ENCODE peak calls at places on chromosomes 7 and 10, in nine cellular contexts. One of them, this sample, is unnamed.

GRCh38 chr10:106498675-106499074 is 665.8 kb downstream of the SORCS1 start:
- DNase-seq in left ventricle myocardium superior: no peak
- DNase-seq in ELR: no peak
- DNase-seq in stimulated activated CD4-positive, alpha-beta T cell treated with anti-CD3 and anti-CD28 coated beads, Interleukin-1b, Interleukin-23, amount 100 ng/mL, for 4 hours: no peak
- DNase-seq in activated CD4-positive, CD25-positive, alpha-beta regulatory T cell: no peak
- DNase-seq in activated naive CD4-positive, alpha-beta T cell: no peak
- DNase-seq in Panc1: no peak
- DNase-seq in NCI-H1105 treated with DMSO at 0.1 percent for 48 hours: no peak
- DNase-seq in psoas muscle: no peak
- DNase-seq in this sample: no peak

GRCh38 chr10:71880425-71881306 is 29.6 kb upstream of the PSAP start:
- DNase-seq in Panc1: no peak
- DNase-seq in left ventricle myocardium superior: peak; percentile 44
- DNase-seq in ELR: no peak
- DNase-seq in NCI-H1105 treated with DMSO at 0.1 percent for 48 hours: no peak
- DNase-seq in stimulated activated CD4-positive, alpha-beta T cell treated with anti-CD3 and anti-CD28 coated beads, Interleukin-1b, Interleukin-23, amount 100 ng/mL, for 4 hours: no peak
- DNase-seq in activated CD4-positive, CD25-positive, alpha-beta regulatory T cell: no peak
- DNase-seq in psoas muscle: peak; percentile 37
- DNase-seq in activated naive CD4-positive, alpha-beta T cell: no peak
- DNase-seq in this sample: no peak

GRCh38 chr10:129963076-129963830 is 821 bp downstream of the EBF3 start:
- DNase-seq in stimulated activated CD4-positive, alpha-beta T cell treated with anti-CD3 and anti-CD28 coated beads, Interleukin-1b, Interleukin-23, amount 100 ng/mL, for 4 hours: no peak
- DNase-seq in activated CD4-positive, CD25-positive, alpha-beta regulatory T cell: no peak
- DNase-seq in activated naive CD4-positive, alpha-beta T cell: no peak
- DNase-seq in NCI-H1105 treated with DMSO at 0.1 percent for 48 hours: no peak
- DNase-seq in psoas muscle: peak; percentile 56
- DNase-seq in left ventricle myocardium superior: peak; percentile 50
- DNase-seq in Panc1: no peak
- DNase-seq in ELR: peak; percentile 34
- DNase-seq in this sample: no peak

GRCh38 chr10:112435013-112435619 is 11.6 kb downstream of the ZDHHC6 start:
- DNase-seq in activated CD4-positive, CD25-positive, alpha-beta regulatory T cell: no peak
- DNase-seq in psoas muscle: no peak
- DNase-seq in left ventricle myocardium superior: no peak
- DNase-seq in Panc1: no peak
- DNase-seq in NCI-H1105 treated with DMSO at 0.1 percent for 48 hours: peak; percentile 1
- DNase-seq in ELR: peak; percentile 68
- DNase-seq in activated naive CD4-positive, alpha-beta T cell: no peak
- DNase-seq in stimulated activated CD4-positive, alpha-beta T cell treated with anti-CD3 and anti-CD28 coated beads, Interleukin-1b, Interleukin-23, amount 100 ng/mL, for 4 hours: no peak
- DNase-seq in this sample: peak; percentile 60

GRCh38 chr10:77236700-77237099 is 400.9 kb downstream of the KCNMA1 start:
- DNase-seq in ELR: peak; percentile 70
- DNase-seq in NCI-H1105 treated with DMSO at 0.1 percent for 48 hours: no peak
- DNase-seq in stimulated activated CD4-positive, alpha-beta T cell treated with anti-CD3 and anti-CD28 coated beads, Interleukin-1b, Interleukin-23, amount 100 ng/mL, for 4 hours: no peak
- DNase-seq in activated naive CD4-positive, alpha-beta T cell: no peak
- DNase-seq in left ventricle myocardium superior: no peak
- DNase-seq in psoas muscle: no peak
- DNase-seq in Panc1: no peak
- DNase-seq in activated CD4-positive, CD25-positive, alpha-beta regulatory T cell: no peak
- DNase-seq in this sample: peak; percentile 99

GRCh38 chr7:1257863-1258262 is 25.2 kb downstream of the UNCX start:
- DNase-seq in Panc1: no peak
- DNase-seq in ELR: no peak
- DNase-seq in psoas muscle: no peak
- DNase-seq in stimulated activated CD4-positive, alpha-beta T cell treated with anti-CD3 and anti-CD28 coated beads, Interleukin-1b, Interleukin-23, amount 100 ng/mL, for 4 hours: no peak
- DNase-seq in NCI-H1105 treated with DMSO at 0.1 percent for 48 hours: no peak
- DNase-seq in left ventricle myocardium superior: peak; percentile 9
- DNase-seq in activated CD4-positive, CD25-positive, alpha-beta regulatory T cell: no peak
- DNase-seq in activated naive CD4-positive, alpha-beta T cell: no peak
- DNase-seq in this sample: no peak

GRCh38 chr10:105535478-105535877 is 894.4 kb downstream of the SORCS3 start:
- DNase-seq in stimulated activated CD4-positive, alpha-beta T cell treated with anti-CD3 and anti-CD28 coated beads, Interleukin-1b, Interleukin-23, amount 100 ng/mL, for 4 hours: no peak
- DNase-seq in Panc1: no peak
- DNase-seq in left ventricle myocardium superior: no peak
- DNase-seq in activated CD4-positive, CD25-positive, alpha-beta regulatory T cell: no peak
- DNase-seq in psoas muscle: no peak
- DNase-seq in activated naive CD4-positive, alpha-beta T cell: no peak
- DNase-seq in ELR: no peak
- DNase-seq in NCI-H1105 treated with DMSO at 0.1 percent for 48 hours: no peak
- DNase-seq in this sample: no peak

GRCh38 chr7:85185355-85186082 is 1.3 kb downstream of the SEMA3D start:
- DNase-seq in stimulated activated CD4-positive, alpha-beta T cell treated with anti-CD3 and anti-CD28 coated beads, Interleukin-1b, Interleukin-23, amount 100 ng/mL, for 4 hours: no peak
- DNase-seq in left ventricle myocardium superior: peak; percentile 61
- DNase-seq in Panc1: no peak
- DNase-seq in ELR: peak; percentile 84
- DNase-seq in NCI-H1105 treated with DMSO at 0.1 percent for 48 hours: peak; percentile 37
- DNase-seq in psoas muscle: peak; percentile 30
- DNase-seq in activated CD4-positive, CD25-positive, alpha-beta regulatory T cell: no peak
- DNase-seq in activated naive CD4-positive, alpha-beta T cell: no peak
- DNase-seq in this sample: peak; percentile 70

GRCh38 chr10:43785252-43785651 is 136.6 kb upstream of the ZNF32 start:
- DNase-seq in left ventricle myocardium superior: no peak
- DNase-seq in activated CD4-positive, CD25-positive, alpha-beta regulatory T cell: no peak
- DNase-seq in stimulated activated CD4-positive, alpha-beta T cell treated with anti-CD3 and anti-CD28 coated beads, Interleukin-1b, Interleukin-23, amount 100 ng/mL, for 4 hours: no peak
- DNase-seq in activated naive CD4-positive, alpha-beta T cell: no peak
- DNase-seq in NCI-H1105 treated with DMSO at 0.1 percent for 48 hours: no peak
- DNase-seq in Panc1: no peak
- DNase-seq in ELR: no peak
- DNase-seq in psoas muscle: no peak
- DNase-seq in this sample: peak; percentile 22

GRCh38 chr7:84372712-84373111 is 178.1 kb upstream of the SEMA3A start:
- DNase-seq in psoas muscle: no peak
- DNase-seq in ELR: no peak
- DNase-seq in stimulated activated CD4-positive, alpha-beta T cell treated with anti-CD3 and anti-CD28 coated beads, Interleukin-1b, Interleukin-23, amount 100 ng/mL, for 4 hours: no peak
- DNase-seq in activated naive CD4-positive, alpha-beta T cell: no peak
- DNase-seq in Panc1: no peak
- DNase-seq in left ventricle myocardium superior: no peak
- DNase-seq in activated CD4-positive, CD25-positive, alpha-beta regulatory T cell: no peak
- DNase-seq in NCI-H1105 treated with DMSO at 0.1 percent for 48 hours: no peak
- DNase-seq in this sample: no peak

GRCh38 chr7:96410440-96410839 is 88.5 kb upstream of the SLC25A13 start:
- DNase-seq in Panc1: no peak
- DNase-seq in left ventricle myocardium superior: no peak
- DNase-seq in psoas muscle: no peak
- DNase-seq in ELR: no peak
- DNase-seq in activated naive CD4-positive, alpha-beta T cell: no peak
- DNase-seq in NCI-H1105 treated with DMSO at 0.1 percent for 48 hours: no peak
- DNase-seq in stimulated activated CD4-positive, alpha-beta T cell treated with anti-CD3 and anti-CD28 coated beads, Interleukin-1b, Interleukin-23, amount 100 ng/mL, for 4 hours: no peak
- DNase-seq in activated CD4-positive, CD25-positive, alpha-beta regulatory T cell: no peak
- DNase-seq in this sample: no peak

GRCh38 chr7:118586248-118586647 is 361.7 kb downstream of the ANKRD7 start:
- DNase-seq in NCI-H1105 treated with DMSO at 0.1 percent for 48 hours: no peak
- DNase-seq in Panc1: no peak
- DNase-seq in left ventricle myocardium superior: no peak
- DNase-seq in activated CD4-positive, CD25-positive, alpha-beta regulatory T cell: no peak
- DNase-seq in stimulated activated CD4-positive, alpha-beta T cell treated with anti-CD3 and anti-CD28 coated beads, Interleukin-1b, Interleukin-23, amount 100 ng/mL, for 4 hours: no peak
- DNase-seq in activated naive CD4-positive, alpha-beta T cell: no peak
- DNase-seq in psoas muscle: no peak
- DNase-seq in ELR: no peak
- DNase-seq in this sample: no peak

GRCh38 chr10:125134916-125135770 is 25.2 kb downstream of the CTBP2 start:
- DNase-seq in Panc1: no peak
- DNase-seq in activated CD4-positive, CD25-positive, alpha-beta regulatory T cell: no peak
- DNase-seq in stimulated activated CD4-positive, alpha-beta T cell treated with anti-CD3 and anti-CD28 coated beads, Interleukin-1b, Interleukin-23, amount 100 ng/mL, for 4 hours: no peak
- DNase-seq in psoas muscle: no peak
- DNase-seq in ELR: no peak
- DNase-seq in NCI-H1105 treated with DMSO at 0.1 percent for 48 hours: no peak
- DNase-seq in left ventricle myocardium superior: no peak
- DNase-seq in activated naive CD4-positive, alpha-beta T cell: no peak
- DNase-seq in this sample: no peak

GRCh38 chr7:121180436-121181063 is 148.2 kb upstream of the WNT16 start:
- DNase-seq in Panc1: no peak
- DNase-seq in activated CD4-positive, CD25-positive, alpha-beta regulatory T cell: no peak
- DNase-seq in stimulated activated CD4-positive, alpha-beta T cell treated with anti-CD3 and anti-CD28 coated beads, Interleukin-1b, Interleukin-23, amount 100 ng/mL, for 4 hours: no peak
- DNase-seq in left ventricle myocardium superior: no peak
- DNase-seq in NCI-H1105 treated with DMSO at 0.1 percent for 48 hours: no peak
- DNase-seq in activated naive CD4-positive, alpha-beta T cell: no peak
- DNase-seq in psoas muscle: no peak
- DNase-seq in ELR: no peak
- DNase-seq in this sample: no peak

GRCh38 chr10:20958225-20958624 is 61.1 kb upstream of the NEBL start:
- DNase-seq in activated CD4-positive, CD25-positive, alpha-beta regulatory T cell: no peak
- DNase-seq in psoas muscle: no peak
- DNase-seq in stimulated activated CD4-positive, alpha-beta T cell treated with anti-CD3 and anti-CD28 coated beads, Interleukin-1b, Interleukin-23, amount 100 ng/mL, for 4 hours: no peak
- DNase-seq in NCI-H1105 treated with DMSO at 0.1 percent for 48 hours: no peak
- DNase-seq in left ventricle myocardium superior: no peak
- DNase-seq in ELR: no peak
- DNase-seq in activated naive CD4-positive, alpha-beta T cell: no peak
- DNase-seq in Panc1: no peak
- DNase-seq in this sample: no peak

GRCh38 chr7:87628780-87629569 is 777 bp downstream of the RUNDC3B start:
- DNase-seq in activated naive CD4-positive, alpha-beta T cell: peak; percentile 41
- DNase-seq in Panc1: no peak
- DNase-seq in psoas muscle: peak; percentile 17
- DNase-seq in activated CD4-positive, CD25-positive, alpha-beta regulatory T cell: no peak
- DNase-seq in stimulated activated CD4-positive, alpha-beta T cell treated with anti-CD3 and anti-CD28 coated beads, Interleukin-1b, Interleukin-23, amount 100 ng/mL, for 4 hours: peak; percentile 10
- DNase-seq in NCI-H1105 treated with DMSO at 0.1 percent for 48 hours: peak; percentile 20
- DNase-seq in ELR: peak; percentile 0
- DNase-seq in left ventricle myocardium superior: peak; percentile 26
- DNase-seq in this sample: no peak

GRCh38 chr7:1372063-1372462 is 87.2 kb downstream of the MICALL2 start:
- DNase-seq in left ventricle myocardium superior: peak; percentile 7
- DNase-seq in psoas muscle: no peak
- DNase-seq in Panc1: no peak
- DNase-seq in activated CD4-positive, CD25-positive, alpha-beta regulatory T cell: no peak
- DNase-seq in ELR: no peak
- DNase-seq in NCI-H1105 treated with DMSO at 0.1 percent for 48 hours: no peak
- DNase-seq in stimulated activated CD4-positive, alpha-beta T cell treated with anti-CD3 and anti-CD28 coated beads, Interleukin-1b, Interleukin-23, amount 100 ng/mL, for 4 hours: no peak
- DNase-seq in activated naive CD4-positive, alpha-beta T cell: no peak
- DNase-seq in this sample: no peak

GRCh38 chr10:79382491-79382941 is 35.2 kb downstream of the PPIF start:
- DNase-seq in psoas muscle: no peak
- DNase-seq in Panc1: no peak
- DNase-seq in activated naive CD4-positive, alpha-beta T cell: no peak
- DNase-seq in ELR: no peak
- DNase-seq in left ventricle myocardium superior: no peak
- DNase-seq in NCI-H1105 treated with DMSO at 0.1 percent for 48 hours: no peak
- DNase-seq in activated CD4-positive, CD25-positive, alpha-beta regulatory T cell: no peak
- DNase-seq in stimulated activated CD4-positive, alpha-beta T cell treated with anti-CD3 and anti-CD28 coated beads, Interleukin-1b, Interleukin-23, amount 100 ng/mL, for 4 hours: no peak
- DNase-seq in this sample: no peak

GRCh38 chr7:159099217-159099655 is 45.4 kb downstream of the VIPR2 start:
- DNase-seq in ELR: no peak
- DNase-seq in psoas muscle: no peak
- DNase-seq in stimulated activated CD4-positive, alpha-beta T cell treated with anti-CD3 and anti-CD28 coated beads, Interleukin-1b, Interleukin-23, amount 100 ng/mL, for 4 hours: no peak
- DNase-seq in activated CD4-positive, CD25-positive, alpha-beta regulatory T cell: no peak
- DNase-seq in left ventricle myocardium superior: peak; percentile 52
- DNase-seq in activated naive CD4-positive, alpha-beta T cell: no peak
- DNase-seq in Panc1: no peak
- DNase-seq in NCI-H1105 treated with DMSO at 0.1 percent for 48 hours: no peak
- DNase-seq in this sample: no peak

GRCh38 chr7:28587211-28587610 is 174.9 kb downstream of the CREB5 start:
- DNase-seq in NCI-H1105 treated with DMSO at 0.1 percent for 48 hours: no peak
- DNase-seq in Panc1: no peak
- DNase-seq in left ventricle myocardium superior: no peak
- DNase-seq in activated naive CD4-positive, alpha-beta T cell: no peak
- DNase-seq in activated CD4-positive, CD25-positive, alpha-beta regulatory T cell: no peak
- DNase-seq in ELR: peak; percentile 36
- DNase-seq in stimulated activated CD4-positive, alpha-beta T cell treated with anti-CD3 and anti-CD28 coated beads, Interleukin-1b, Interleukin-23, amount 100 ng/mL, for 4 hours: no peak
- DNase-seq in psoas muscle: no peak
- DNase-seq in this sample: peak; percentile 65

GRCh38 chr7:4237296-4238235 is 444.5 kb upstream of the FOXK1 start:
- DNase-seq in left ventricle myocardium superior: no peak
- DNase-seq in stimulated activated CD4-positive, alpha-beta T cell treated with anti-CD3 and anti-CD28 coated beads, Interleukin-1b, Interleukin-23, amount 100 ng/mL, for 4 hours: no peak
- DNase-seq in psoas muscle: no peak
- DNase-seq in activated naive CD4-positive, alpha-beta T cell: no peak
- DNase-seq in Panc1: no peak
- DNase-seq in ELR: no peak
- DNase-seq in NCI-H1105 treated with DMSO at 0.1 percent for 48 hours: no peak
- DNase-seq in activated CD4-positive, CD25-positive, alpha-beta regulatory T cell: no peak
- DNase-seq in this sample: no peak

GRCh38 chr10:25294032-25294926 is 119.5 kb downstream of the GPR158 start:
- DNase-seq in Panc1: no peak
- DNase-seq in ELR: peak; percentile 35
- DNase-seq in psoas muscle: no peak
- DNase-seq in NCI-H1105 treated with DMSO at 0.1 percent for 48 hours: no peak
- DNase-seq in left ventricle myocardium superior: no peak
- DNase-seq in activated CD4-positive, CD25-positive, alpha-beta regulatory T cell: no peak
- DNase-seq in stimulated activated CD4-positive, alpha-beta T cell treated with anti-CD3 and anti-CD28 coated beads, Interleukin-1b, Interleukin-23, amount 100 ng/mL, for 4 hours: no peak
- DNase-seq in activated naive CD4-positive, alpha-beta T cell: no peak
- DNase-seq in this sample: peak; percentile 75

This sample was measured in PC-3.